ENCODE peak calls at places on chromosomes 4 and X, in ten cellular contexts. P, H, A, J, Y, F, I, C, Q and R are unnamed samples.

GRCh38 chr4:63717384-63717783 is 691.9 kb downstream of the TECRL start:
- DNase-seq in P (peak), H (peak), A (no peak), J (no peak), Y (no peak), F (no peak), I (no peak), C (no peak), Q (peak), R (no peak)

GRCh38 chr4:140609548-140610425 is 41.0 kb upstream of the UCP1 start:
- DNase-seq in P (peak), H (peak), A (peak), J (no peak), Y (no peak), F (peak), I (no peak), C (no peak), Q (peak), R (no peak)

GRCh38 chrX:94057385-94057784 is 383.4 kb downstream of the FAM133A start:
- DNase-seq in P (peak), H (peak), A (no peak), J (no peak), Y (no peak), F (no peak), I (no peak), C (no peak), Q (no peak), R (no peak)

GRCh38 chrX:40449396-40449795 is 131.4 kb upstream of the ATP6AP2 start:
- DNase-seq in P (peak), H (no peak), A (no peak), J (no peak), Y (no peak), F (no peak), I (no peak), C (peak), Q (no peak), R (no peak)

GRCh38 chr4:118284169-118284568 is 68.6 kb downstream of the PRSS12 start:
- DNase-seq in P (peak), H (no peak), A (peak), J (no peak), Y (no peak), F (no peak), I (no peak), C (no peak), Q (no peak), R (no peak)

GRCh38 chrX:73126240-73126639 is 46.9 kb upstream of the PABPC1L2A start:
- DNase-seq in P (no peak), H (no peak), A (no peak), J (no peak), Y (no peak), F (no peak), I (no peak), C (no peak), Q (no peak), R (no peak)

GRCh38 chrX:24426340-24426913 is 38.7 kb upstream of the PDK3 start:
- DNase-seq in P (peak), H (peak), A (peak), J (no peak), Y (peak), F (no peak), I (no peak), C (peak), Q (peak), R (no peak)

GRCh38 chr4:8920289-8920965 is 48.8 kb upstream of the HMX1 start:
- DNase-seq in P (no peak), H (no peak), A (no peak), J (no peak), Y (no peak), F (no peak), I (no peak), C (no peak), Q (no peak), R (no peak)

GRCh38 chrX:151019837-151020236 is 36.7 kb downstream of the HMGB3 start:
- DNase-seq in P (peak), H (no peak), A (peak), J (no peak), Y (no peak), F (peak), I (no peak), C (no peak), Q (peak), R (peak)

GRCh38 chr4:1979477-1980196 is 29.1 kb downstream of the NELFA start:
- DNase-seq in P (no peak), H (no peak), A (no peak), J (no peak), Y (no peak), F (no peak), I (no peak), C (no peak), Q (no peak), R (no peak)

GRCh38 chrX:43589735-43590515 is 66.2 kb upstream of the MAOA start:
- DNase-seq in P (peak), H (no peak), A (no peak), J (no peak), Y (no peak), F (no peak), I (no peak), C (no peak), Q (peak), R (peak)

GRCh38 chrX:10554612-10555270 is 65.6 kb downstream of the MID1 start:
- DNase-seq in P (no peak), H (no peak), A (no peak), J (no peak), Y (no peak), F (no peak), I (no peak), C (no peak), Q (no peak), R (no peak)

GRCh38 chr4:17094811-17095210 is 196.4 kb upstream of the LDB2 start:
- DNase-seq in P (no peak), H (no peak), A (peak), J (no peak), Y (no peak), F (no peak), I (no peak), C (no peak), Q (peak), R (no peak)

GRCh38 chrX:136162827-136163427 is 15.6 kb downstream of the FHL1 start:
- DNase-seq in P (peak), H (peak), A (peak), J (peak), Y (peak), F (no peak), I (peak), C (no peak), Q (peak), R (no peak)

GRCh38 chr4:122765702-122766352 is 33.3 kb downstream of the BBS12 start:
- DNase-seq in P (peak), H (no peak), A (peak), J (no peak), Y (no peak), F (peak), I (no peak), C (no peak), Q (peak), R (peak)

GRCh38 chr4:153780876-153781275 is 8.0 kb downstream of the SFRP2 start:
- DNase-seq in P (no peak), H (no peak), A (no peak), J (no peak), Y (no peak), F (no peak), I (no peak), C (no peak), Q (no peak), R (no peak)

GRCh38 chr4:24262616-24263015 is 321.7 kb downstream of the DHX15 start:
- DNase-seq in P (no peak), H (no peak), A (no peak), J (no peak), Y (no peak), F (no peak), I (no peak), C (no peak), Q (no peak), R (no peak)

GRCh38 chr4:98932539-98932938 is 3.6 kb upstream of the EIF4E start:
- DNase-seq in P (peak), H (no peak), A (peak), J (no peak), Y (no peak), F (no peak), I (no peak), C (no peak), Q (peak), R (no peak)

GRCh38 chrX:8179653-8180052 is 8.6 kb upstream of the VCX2 start:
- DNase-seq in P (peak), H (no peak), A (no peak), J (no peak), Y (no peak), F (no peak), I (no peak), C (no peak), Q (peak), R (no peak)

GRCh38 chr4:19539192-19539591 is 712.5 kb upstream of the SLIT2 start:
- DNase-seq in P (no peak), H (no peak), A (no peak), J (no peak), Y (no peak), F (no peak), I (no peak), C (no peak), Q (no peak), R (no peak)
- H3K4me3 ChIP-seq in P (no peak), H (no peak), A (no peak), J (no peak), Y (no peak), F (no peak), I (no peak), C (no peak), Q (no peak), R (no peak)

GRCh38 chr4:77473509-77473908 is 132.1 kb upstream of the CXCL13 start:
- DNase-seq in P (peak), H (peak), A (peak), J (no peak), Y (peak), F (no peak), I (no peak), C (no peak), Q (peak), R (no peak)
- TF ChIP-seq CTCF in P (peak), H (peak), A (peak), J (no peak), Y (peak), F (peak), I (no peak), C (no peak), Q (peak), R (peak)

GRCh38 chrX:72027024-72027913 is 104.4 kb downstream of the RTL5 start:
- DNase-seq in P (no peak), H (no peak), A (no peak), J (no peak), Y (peak), F (no peak), I (no peak), C (peak), Q (no peak), R (no peak)
- H3K4me3 ChIP-seq in P (no peak), H (no peak), A (no peak), J (no peak), Y (no peak), F (peak), I (no peak), C (peak), Q (no peak), R (no peak)

GRCh38 chrX:57286507-57287251 is at the start of gene FAAH2:
- DNase-seq in P (peak), H (peak), A (no peak), J (no peak), Y (peak), F (no peak), I (peak), C (peak), Q (no peak), R (peak)
- TF ChIP-seq CTCF in P (peak), H (peak), A (no peak), J (no peak), Y (peak), F (no peak), I (no peak), C (no peak), Q (no peak), R (peak)